ENCODE peak calls at places on chromosome 11, in four cellular contexts. A is PC-3, Z is nephron progenitor cell, X is left cardiac atrium. D is an unnamed sample.

GRCh38 chr11:12696911-12697581 is 22.8 kb downstream of the TEAD1 start:
- DNase-seq in A (peak; percentile 85), Z (no peak), X (no peak), D (no peak)

GRCh38 chr11:45662665-45663485 is 2.5 kb downstream of the CHST1 start:
- DNase-seq in A (peak; percentile 4), Z (no peak), X (no peak), D (no peak)

GRCh38 chr11:102794382-102794781 is 3.6 kb downstream of the MMP1 start:
- DNase-seq in A (peak; percentile 60), Z (peak; percentile 6), X (no peak), D (peak; percentile 59)

GRCh38 chr11:102293873-102294601 is 23.2 kb upstream of the BIRC3 start:
- DNase-seq in A (peak; percentile 80), Z (no peak), X (no peak), D (no peak)

GRCh38 chr11:70297341-70297740 is 26.9 kb downstream of the PPFIA1 start:
- DNase-seq in A (peak; percentile 94), Z (no peak), X (no peak), D (no peak)

GRCh38 chr11:126127898-126128297 is 65.2 kb upstream of the CDON start:
- DNase-seq in A (no peak), Z (no peak), X (no peak), D (no peak)

GRCh38 chr11:64868904-64869570 is 9.4 kb downstream of the EHD1 start:
- DNase-seq in A (peak; percentile 97), Z (no peak), X (peak; percentile 81), D (no peak)

GRCh38 chr11:2586091-2586792 is 113.6 kb downstream of the KCNQ1OT1 start:
- DNase-seq in A (no peak), Z (peak; percentile 81), X (no peak), D (peak; percentile 14)

GRCh38 chr11:88666364-88666763 is 328.8 kb upstream of the CTSC start:
- DNase-seq in A (no peak), Z (no peak), X (no peak), D (no peak)

GRCh38 chr11:125402436-125402835 is 93.6 kb downstream of the FEZ1 start:
- DNase-seq in A (peak; percentile 19), Z (no peak), X (no peak), D (no peak)

GRCh38 chr11:17894929-17895658 is 117.8 kb downstream of the SERGEF start:
- DNase-seq in A (no peak), Z (no peak), X (no peak), D (no peak)

GRCh38 chr11:74138572-74138971 is 32.2 kb downstream of the C2CD3 start:
- DNase-seq in A (peak; percentile 100), Z (no peak), X (no peak), D (peak; percentile 38)

GRCh38 chr11:64598106-64598796 is 7.2 kb downstream of the SLC22A12 start:
- DNase-seq in A (no peak), Z (no peak), X (peak; percentile 15), D (no peak)

D was measured in iPS-NIHi11.